ENCODE peak calls at places on chromosomes 5 and 9, in four cellular contexts. One of them, this sample, is unnamed.

GRCh38 chr5:143356855-143357254 is 46.6 kb downstream of the NR3C1 start:
- DNase-seq in GM23248: no peak
- DNase-seq in naive thymus-derived CD8-positive, alpha-beta T cell: no peak
- DNase-seq in PC-3: no peak
- DNase-seq in this sample: no peak

GRCh38 chr9:93976973-93977372 is 21.8 kb upstream of the BARX1 start:
- DNase-seq in GM23248: no peak
- DNase-seq in naive thymus-derived CD8-positive, alpha-beta T cell: no peak
- DNase-seq in PC-3: peak
- DNase-seq in this sample: no peak

GRCh38 chr5:4576161-4576748 is 563.9 kb upstream of the ADAMTS16 start:
- DNase-seq in GM23248: peak
- DNase-seq in naive thymus-derived CD8-positive, alpha-beta T cell: no peak
- DNase-seq in PC-3: no peak
- DNase-seq in this sample: no peak

GRCh38 chr9:32456564-32456963 is 69.4 kb downstream of the RIGI start:
- DNase-seq in GM23248: no peak
- DNase-seq in naive thymus-derived CD8-positive, alpha-beta T cell: no peak
- DNase-seq in PC-3: no peak
- DNase-seq in this sample: no peak

GRCh38 chr5:129904667-129905466 is 602 bp downstream of the CHSY3 start:
- DNase-seq in GM23248: peak
- DNase-seq in naive thymus-derived CD8-positive, alpha-beta T cell: no peak
- DNase-seq in PC-3: no peak
- DNase-seq in this sample: peak

GRCh38 chr9:109721021-109721420 is 59.0 kb upstream of the PALM2AKAP2 start:
- DNase-seq in GM23248: peak
- DNase-seq in naive thymus-derived CD8-positive, alpha-beta T cell: no peak
- DNase-seq in PC-3: no peak
- DNase-seq in this sample: peak

GRCh38 chr9:93062364-93062763 is 3.9 kb downstream of the SUSD3 start:
- DNase-seq in GM23248: no peak
- DNase-seq in naive thymus-derived CD8-positive, alpha-beta T cell: no peak
- DNase-seq in PC-3: no peak
- DNase-seq in this sample: no peak

GRCh38 chr9:138022121-138022741 is 144.6 kb downstream of the CACNA1B start:
- DNase-seq in GM23248: peak
- DNase-seq in naive thymus-derived CD8-positive, alpha-beta T cell: no peak
- DNase-seq in PC-3: peak
- DNase-seq in this sample: no peak

GRCh38 chr5:100430268-100430900 is 104.8 kb upstream of the FAM174A start:
- DNase-seq in GM23248: peak
- DNase-seq in naive thymus-derived CD8-positive, alpha-beta T cell: peak
- DNase-seq in PC-3: peak
- DNase-seq in this sample: peak

GRCh38 chr9:138024831-138025291 is 147.3 kb downstream of the CACNA1B start:
- DNase-seq in GM23248: no peak
- DNase-seq in naive thymus-derived CD8-positive, alpha-beta T cell: no peak
- DNase-seq in PC-3: no peak
- DNase-seq in this sample: no peak

GRCh38 chr5:59540366-59540765 is 353.2 kb downstream of the PDE4D start:
- DNase-seq in GM23248: no peak
- DNase-seq in naive thymus-derived CD8-positive, alpha-beta T cell: no peak
- DNase-seq in PC-3: no peak
- DNase-seq in this sample: no peak

GRCh38 chr9:111362526-111362925 is 32.5 kb upstream of the OR2K2 start:
- DNase-seq in GM23248: peak
- DNase-seq in naive thymus-derived CD8-positive, alpha-beta T cell: no peak
- DNase-seq in PC-3: no peak
- DNase-seq in this sample: no peak

GRCh38 chr5:172846677-172847076 is 12.6 kb downstream of the ERGIC1 start:
- DNase-seq in GM23248: no peak
- DNase-seq in naive thymus-derived CD8-positive, alpha-beta T cell: no peak
- DNase-seq in PC-3: no peak
- DNase-seq in this sample: no peak

GRCh38 chr5:10674096-10674495 is 86.9 kb downstream of the DAP start:
- DNase-seq in GM23248: no peak
- DNase-seq in naive thymus-derived CD8-positive, alpha-beta T cell: no peak
- DNase-seq in PC-3: no peak
- DNase-seq in this sample: no peak

GRCh38 chr5:54632131-54632551 is 114.6 kb downstream of the SNX18 start:
- DNase-seq in GM23248: no peak
- DNase-seq in naive thymus-derived CD8-positive, alpha-beta T cell: no peak
- DNase-seq in PC-3: no peak
- DNase-seq in this sample: no peak

GRCh38 chr5:120258123-120258522 is 206.0 kb upstream of the PRR16 start:
- DNase-seq in GM23248: no peak
- DNase-seq in naive thymus-derived CD8-positive, alpha-beta T cell: no peak
- DNase-seq in PC-3: no peak
- DNase-seq in this sample: peak

GRCh38 chr5:153767221-153768218 is 271.2 kb downstream of the FAM114A2 start:
- DNase-seq in GM23248: no peak
- DNase-seq in naive thymus-derived CD8-positive, alpha-beta T cell: no peak
- DNase-seq in PC-3: no peak
- DNase-seq in this sample: no peak

GRCh38 chr9:88092699-88093359 is 45.4 kb downstream of the SPATA31C2 start:
- DNase-seq in GM23248: no peak
- DNase-seq in naive thymus-derived CD8-positive, alpha-beta T cell: no peak
- DNase-seq in PC-3: no peak
- DNase-seq in this sample: peak

GRCh38 chr5:171495122-171495700 is 75.8 kb downstream of the FGF18 start:
- DNase-seq in GM23248: no peak
- DNase-seq in naive thymus-derived CD8-positive, alpha-beta T cell: no peak
- DNase-seq in PC-3: peak
- DNase-seq in this sample: peak

GRCh38 chr9:93807166-93808013 is 147.8 kb downstream of the BARX1 start:
- DNase-seq in GM23248: no peak
- DNase-seq in naive thymus-derived CD8-positive, alpha-beta T cell: no peak
- DNase-seq in PC-3: no peak
- DNase-seq in this sample: no peak

GRCh38 chr5:160921714-160922285 is 69.8 kb upstream of the ATP10B start:
- DNase-seq in GM23248: no peak
- DNase-seq in naive thymus-derived CD8-positive, alpha-beta T cell: no peak
- DNase-seq in PC-3: no peak
- DNase-seq in this sample: no peak

GRCh38 chr5:92518318-92518913 is 1062.6 kb downstream of the NR2F1-AS1 start:
- DNase-seq in GM23248: peak
- DNase-seq in naive thymus-derived CD8-positive, alpha-beta T cell: no peak
- DNase-seq in PC-3: peak
- DNase-seq in this sample: peak

GRCh38 chr5:134098690-134099089 is 15.8 kb upstream of the TCF7 start:
- DNase-seq in GM23248: no peak
- DNase-seq in naive thymus-derived CD8-positive, alpha-beta T cell: no peak
- DNase-seq in PC-3: no peak
- DNase-seq in this sample: no peak

GRCh38 chr9:126704157-126704941 is 90.6 kb downstream of the LMX1B start:
- DNase-seq in GM23248: peak
- DNase-seq in naive thymus-derived CD8-positive, alpha-beta T cell: no peak
- DNase-seq in PC-3: peak
- DNase-seq in this sample: peak

GRCh38 chr5:60463179-60463868 is 236.6 kb downstream of the DEPDC1B start:
- DNase-seq in GM23248: no peak
- DNase-seq in naive thymus-derived CD8-positive, alpha-beta T cell: no peak
- DNase-seq in PC-3: no peak
- DNase-seq in this sample: no peak

GRCh38 chr9:116322521-116322920 is 168.9 kb downstream of the PAPPA start:
- DNase-seq in GM23248: peak
- DNase-seq in naive thymus-derived CD8-positive, alpha-beta T cell: no peak
- DNase-seq in PC-3: no peak
- DNase-seq in this sample: peak

GRCh38 chr5:134139891-134140469 is 25.5 kb downstream of the TCF7 start:
- DNase-seq in GM23248: no peak
- DNase-seq in naive thymus-derived CD8-positive, alpha-beta T cell: no peak
- DNase-seq in PC-3: no peak
- DNase-seq in this sample: no peak

GRCh38 chr9:13279284-13280162 is at the start of gene MPDZ:
- DNase-seq in GM23248: peak
- DNase-seq in naive thymus-derived CD8-positive, alpha-beta T cell: no peak
- DNase-seq in PC-3: peak
- DNase-seq in this sample: peak

GRCh38 chr9:37753489-37754190 is at the start of gene TRMT10B:
- DNase-seq in GM23248: peak
- DNase-seq in naive thymus-derived CD8-positive, alpha-beta T cell: peak
- DNase-seq in PC-3: peak
- DNase-seq in this sample: peak

This sample was measured in fibroblast of mammary gland.